ENCODE peak calls at places on chromosome 12, in four cellular contexts. T is astrocyte of the cerebellum, X is HFF-Myc, W is cardiac fibroblast. N is an unnamed sample.

GRCh38 chr12:125606312-125606711 is 541.1 kb downstream of the AACS start:
- DNase-seq in T (no peak), X (no peak), W (no peak), N (no peak)

GRCh38 chr12:50234347-50234746 is 49.0 kb downstream of the LIMA1 start:
- DNase-seq in T (no peak), X (no peak), W (no peak), N (no peak)

GRCh38 chr12:116406529-116406928 is 129.0 kb upstream of the MED13L start:
- DNase-seq in T (no peak), X (peak; percentile 59), W (peak; percentile 88), N (no peak)

GRCh38 chr12:87439990-87440827 is 589.0 kb downstream of the C12orf50 start:
- DNase-seq in T (peak; percentile 72), X (peak; percentile 4), W (peak; percentile 87), N (peak; percentile 90)

GRCh38 chr12:30996255-30996654 is 69.7 kb downstream of the TSPAN11 start:
- DNase-seq in T (peak; percentile 61), X (no peak), W (peak; percentile 76), N (peak; percentile 52)

GRCh38 chr12:46109343-46110219 is 119.2 kb upstream of the SCAF11 start:
- DNase-seq in T (no peak), X (no peak), W (no peak), N (no peak)

GRCh38 chr12:104064842-104065441 is 611 bp downstream of the HCFC2 start:
- DNase-seq in T (no peak), X (no peak), W (peak; percentile 16), N (no peak)

GRCh38 chr12:66288121-66288520 is 14.2 kb upstream of the HELB start:
- DNase-seq in T (no peak), X (no peak), W (no peak), N (no peak)

GRCh38 chr12:92139634-92140555 is 5.8 kb downstream of the BTG1 start:
- DNase-seq in T (no peak), X (no peak), W (no peak), N (no peak)

GRCh38 chr12:30440826-30441602 is 254.7 kb downstream of the IPO8 start:
- DNase-seq in T (no peak), X (no peak), W (peak; percentile 48), N (no peak)

GRCh38 chr12:107764626-107765025 is 3.7 kb upstream of the PRDM4 start:
- DNase-seq in T (no peak), X (no peak), W (no peak), N (no peak)

GRCh38 chr12:58414398-58414871 is 473.1 kb downstream of the ATP23 start:
- DNase-seq in T (no peak), X (no peak), W (peak; percentile 52), N (no peak)

GRCh38 chr12:25550186-25550585 is 2.9 kb downstream of the LMNTD1 start:
- DNase-seq in T (no peak), X (peak; percentile 31), W (no peak), N (no peak)

GRCh38 chr12:106709068-106709511 is 65.4 kb upstream of the RIC8B start:
- DNase-seq in T (no peak), X (no peak), W (no peak), N (no peak)
- TF ChIP-seq CTCF in T (no peak), X (no peak), W (no peak), N (no peak)

GRCh38 chr12:89354630-89354931 is 2.3 kb upstream of the DUSP6 start:
- DNase-seq in T (no peak), X (no peak), W (peak; percentile 24), N (no peak)

GRCh38 chr12:89357297-89357730 is 5.0 kb upstream of the DUSP6 start:
- DNase-seq in T (no peak), X (no peak), W (no peak), N (peak; percentile 93)

GRCh38 chr12:89356069-89356665 is 3.9 kb upstream of the DUSP6 start:
- DNase-seq in T (no peak), X (no peak), W (no peak), N (no peak)

GRCh38 chr12:89353823-89354629 is 1.7 kb upstream of the DUSP6 start:
- DNase-seq in T (no peak), X (no peak), W (peak; percentile 64), N (no peak)

GRCh38 chr12:89355243-89356068 is 3.2 kb upstream of the DUSP6 start:
- DNase-seq in T (no peak), X (no peak), W (no peak), N (no peak)
- H3K4me3 ChIP-seq in T (peak overlapping the region; percentile 68), X (peak overlapping the region; percentile 82), W (peak overlapping the region; percentile 99), N (peak overlapping the region; percentile 93)

GRCh38 chr12:27844427-27845090 is 64.5 kb upstream of the MANSC4 start:
- DNase-seq in T (no peak), X (no peak), W (peak; percentile 28), N (peak; percentile 86)

GRCh38 chr12:27838543-27838942 is 58.5 kb upstream of the MANSC4 start:
- DNase-seq in T (no peak), X (no peak), W (no peak), N (no peak)

GRCh38 chr12:27843714-27844245 is 63.7 kb upstream of the MANSC4 start:
- DNase-seq in T (no peak), X (no peak), W (peak; percentile 82), N (peak; percentile 94)

GRCh38 chr12:27841392-27841882 is 61.4 kb upstream of the MANSC4 start:
- DNase-seq in T (peak; percentile 9), X (peak; percentile 51), W (no peak), N (peak; percentile 33)

DNA sequence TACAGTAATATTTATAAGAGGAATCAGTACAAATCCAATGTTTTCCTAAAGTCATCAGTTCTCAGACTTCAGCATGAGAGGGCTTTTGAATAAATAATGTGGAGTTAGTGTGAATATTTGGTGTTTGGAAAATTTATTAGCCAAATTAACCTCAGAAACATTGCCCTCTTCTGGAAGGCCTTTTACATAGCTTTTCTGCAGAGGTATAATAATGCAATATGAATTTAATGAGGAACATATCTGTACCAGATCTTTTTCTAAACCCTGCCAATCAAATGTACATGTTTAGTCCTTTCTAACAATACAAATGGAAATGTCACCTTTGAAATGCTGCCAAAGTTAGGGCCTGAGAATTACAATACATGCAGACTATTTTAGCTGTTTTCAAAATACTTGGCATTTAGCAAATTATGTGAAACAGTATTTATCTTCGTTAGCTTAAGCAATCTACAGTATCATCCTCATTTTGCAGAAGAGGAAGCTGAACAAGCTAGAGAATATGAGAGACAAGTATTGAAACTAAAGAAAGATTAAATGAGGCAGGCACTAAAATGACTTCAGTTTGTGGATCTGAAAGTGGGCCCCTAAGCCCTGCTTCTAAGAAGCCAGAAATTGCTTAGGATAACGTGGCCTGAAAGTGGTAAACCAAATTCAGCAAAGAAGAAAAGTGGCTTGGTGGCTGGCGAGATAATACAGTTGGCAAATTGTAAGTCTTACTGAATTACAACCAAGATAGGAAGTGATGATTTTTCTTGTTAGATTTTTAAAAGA is 60.4 kb upstream of the MANSC4 start:
- DNase-seq in T (no peak), X (no peak), W (peak; percentile 35), N (no peak)
- TF ChIP-seq CTCF in T (peak; percentile 38), X (peak; percentile 11), W (peak; percentile 55), N (peak; percentile 64)

GRCh38 chr12:52946334-52946733 is 2.6 kb upstream of the KRT18 start:
- DNase-seq in T (no peak), X (no peak), W (no peak), N (no peak)

GRCh38 chr12:52944683-52945388 is 4.1 kb upstream of the KRT18 start:
- DNase-seq in T (no peak), X (no peak), W (no peak), N (no peak)

GRCh38 chr12:52946797-52947547 is 1.9 kb upstream of the KRT18 start:
- DNase-seq in T (no peak), X (no peak), W (no peak), N (no peak)

GRCh38 chr12:52947738-52948423 is 1.0 kb upstream of the KRT18 start:
- DNase-seq in T (no peak), X (no peak), W (no peak), N (no peak)

DNA sequence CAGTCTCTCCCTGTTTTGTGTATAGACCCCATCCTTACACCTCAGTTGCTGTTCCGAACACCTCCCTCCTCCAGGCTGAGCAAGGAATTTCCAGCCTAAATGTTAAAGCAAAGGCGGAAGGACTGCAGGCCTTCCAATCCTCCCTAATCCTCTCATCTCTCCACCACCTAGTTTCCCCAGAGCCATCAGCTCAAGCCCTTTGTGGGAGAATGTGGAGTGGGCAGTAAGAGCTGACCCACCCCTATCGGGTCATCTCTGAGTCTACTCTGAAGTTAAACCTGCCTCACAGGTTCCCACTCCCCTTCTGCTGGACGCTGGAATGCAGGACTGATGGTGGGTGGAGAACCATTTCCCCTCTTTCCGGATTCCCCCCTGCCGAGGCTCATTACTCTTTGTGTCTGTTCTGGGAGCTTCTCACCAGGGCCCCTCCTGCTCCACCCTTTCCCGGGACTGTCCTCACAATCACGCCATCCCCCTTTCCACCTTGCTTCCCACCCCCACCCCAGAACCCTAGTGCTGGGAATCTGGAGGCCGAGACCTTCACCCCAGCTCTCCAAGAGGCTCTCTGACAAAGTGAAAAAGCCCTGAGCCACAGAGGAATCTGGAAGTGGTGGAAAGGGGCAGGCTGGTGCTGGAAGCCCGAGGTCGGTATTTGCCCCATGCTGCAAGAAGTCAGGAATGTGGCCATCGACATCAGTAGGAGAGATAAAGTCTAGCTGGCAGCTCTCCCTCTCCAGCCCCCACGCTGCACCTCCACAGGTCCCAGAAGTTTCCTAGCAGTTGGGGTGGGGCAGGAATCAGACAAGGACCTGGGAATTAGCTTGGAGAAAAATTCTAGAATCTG is 3.3 kb upstream of the KRT18 start:
- DNase-seq in T (no peak), X (no peak), W (peak; percentile 88), N (peak; percentile 75)
- H3K4me3 ChIP-seq in T (no peak overlapping the region), X (no peak overlapping the region), W (no peak overlapping the region), N (no peak overlapping the region)